ENCODE peak calls at places on chromosomes 6 and 20, in four cellular contexts. F is astrocyte, J is BJ, H is fibroblast of mammary gland. E is an unnamed sample.
A peak's percentile ranks its signal among the peaks of the same experiment; 100 is the strongest.

GRCh38 chr6:40395066-40395697 is 192.0 kb downstream of the LRFN2 start:
- DNase-seq in F (no peak), J (no peak), H (no peak), E (no peak)

GRCh38 chr6:108872001-108872974 is 24.1 kb downstream of the ARMC2 start:
- DNase-seq in F (no peak), J (no peak), H (no peak), E (no peak)

GRCh38 chr6:116158641-116159040 is 32.7 kb upstream of the COL10A1 start:
- DNase-seq in F (peak; percentile 64), J (no peak), H (peak; percentile 73), E (peak; percentile 70)

GRCh38 chr6:63817492-63818050 is 182.0 kb downstream of the PHF3 start:
- DNase-seq in F (no peak), J (no peak), H (no peak), E (no peak)

GRCh38 chr6:84738996-84739865 is 25.2 kb downstream of the TBX18 start:
- DNase-seq in F (no peak), J (no peak), H (peak; percentile 43), E (no peak)

GRCh38 chr20:17854307-17854903 is 114.2 kb downstream of the SNX5 start:
- DNase-seq in F (no peak), J (no peak), H (peak; percentile 54), E (peak; percentile 74)

GRCh38 chr20:46255440-46256104 is 52.7 kb downstream of the CDH22 start:
- DNase-seq in F (peak; percentile 4), J (no peak), H (peak; percentile 16), E (no peak)

GRCh38 chr20:8287328-8287727 is 155.3 kb downstream of the PLCB1 start:
- DNase-seq in F (no peak), J (no peak), H (no peak), E (no peak)

GRCh38 chr20:51831891-51832675 is 29.8 kb upstream of the SALL4 start:
- DNase-seq in F (no peak), J (peak; percentile 97), H (peak; percentile 43), E (no peak)

GRCh38 chr6:116461563-116462507 is 660 bp downstream of the CALHM6 start:
- DNase-seq in F (peak; percentile 55), J (no peak), H (peak; percentile 52), E (peak; percentile 82)

GRCh38 chr6:69286341-69286740 is 510.5 kb downstream of the LMBRD1 start:
- DNase-seq in F (no peak), J (no peak), H (no peak), E (no peak)

GRCh38 chr20:37970856-37971245 is 62.4 kb downstream of the TTI1 start:
- DNase-seq in F (no peak), J (no peak), H (no peak), E (no peak)

GRCh38 chr20:2775139-2775538 is 25.3 kb downstream of the CPXM1 start:
- DNase-seq in F (no peak), J (no peak), H (peak; percentile 49), E (peak; percentile 70)

GRCh38 chr6:108323710-108324109 is 28.9 kb downstream of the AFG1L start:
- DNase-seq in F (no peak), J (no peak), H (no peak), E (no peak)

GRCh38 chr20:35443003-35443402 is 5.0 kb upstream of the GDF5 start:
- DNase-seq in F (peak; percentile 79), J (peak; percentile 59), H (peak; percentile 90), E (peak; percentile 87)

GRCh38 chr6:106630366-106630765 is 988 bp downstream of the QRSL1 start:
- DNase-seq in F (no peak), J (no peak), H (no peak), E (no peak)

GRCh38 chr20:8798505-8798904 is 270.4 kb upstream of the PLCB4 start:
- DNase-seq in F (peak; percentile 30), J (no peak), H (peak; percentile 76), E (no peak)

GRCh38 chr6:123715243-123715863 is 78.6 kb upstream of the TRDN start:
- DNase-seq in F (no peak), J (no peak), H (peak; percentile 50), E (no peak)

GRCh38 chr20:36481380-36482043 is 59.8 kb upstream of the MYL9 start:
- DNase-seq in F (no peak), J (no peak), H (peak; percentile 44), E (no peak)

GRCh38 chr6:83853178-83853967 is at the start of gene RIPPLY2:
- DNase-seq in F (peak; percentile 28), J (no peak), H (peak; percentile 50), E (peak; percentile 75)

GRCh38 chr20:63215101-63216040 is 560 bp downstream of the YTHDF1 start:
- DNase-seq in F (peak; percentile 37), J (no peak), H (peak; percentile 67), E (peak; percentile 74)

GRCh38 chr6:130796313-130796905 is 30.8 kb upstream of the SMLR1 start:
- DNase-seq in F (peak; percentile 86), J (peak; percentile 26), H (peak; percentile 81), E (peak; percentile 84)

GRCh38 chr20:24933266-24933908 is 15.7 kb upstream of the CST7 start:
- DNase-seq in F (no peak), J (no peak), H (no peak), E (no peak)

GRCh38 chr20:63073051-63073737 is 66.4 kb upstream of the BHLHE23 start:
- DNase-seq in F (no peak), J (no peak), H (no peak), E (no peak)

GRCh38 chr6:56953597-56954388 is 1.1 kb upstream of the BEND6 start:
- DNase-seq in F (no peak), J (no peak), H (peak; percentile 19), E (peak; percentile 46)

GRCh38 chr20:41853803-41854202 is 235.6 kb upstream of the CHD6 start:
- DNase-seq in F (no peak), J (no peak), H (no peak), E (no peak)

DNA sequence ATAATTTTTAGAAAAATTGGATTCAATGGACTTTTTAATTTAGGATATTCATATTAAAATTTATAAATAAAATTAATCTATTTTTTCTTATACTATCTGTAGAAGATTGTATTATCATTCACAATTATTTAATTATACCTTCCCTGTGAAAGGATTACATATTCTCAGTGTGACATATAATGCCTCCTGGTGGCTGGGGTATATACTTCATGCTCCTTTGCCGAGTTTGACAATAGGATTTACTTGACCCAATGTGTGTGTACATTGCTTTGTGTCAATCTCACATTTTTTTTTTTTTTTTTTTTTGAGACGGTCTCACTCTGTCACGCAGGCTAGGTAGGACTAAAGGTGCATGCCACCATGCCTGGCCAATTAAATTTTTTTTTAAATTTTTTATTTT is 230.0 kb upstream of the CHD6 start:
- DNase-seq in F (no peak), J (no peak), H (no peak), E (no peak)
- TF ChIP-seq CTCF in F (no peak), J (no peak), H (no peak), E (no peak)

DNA sequence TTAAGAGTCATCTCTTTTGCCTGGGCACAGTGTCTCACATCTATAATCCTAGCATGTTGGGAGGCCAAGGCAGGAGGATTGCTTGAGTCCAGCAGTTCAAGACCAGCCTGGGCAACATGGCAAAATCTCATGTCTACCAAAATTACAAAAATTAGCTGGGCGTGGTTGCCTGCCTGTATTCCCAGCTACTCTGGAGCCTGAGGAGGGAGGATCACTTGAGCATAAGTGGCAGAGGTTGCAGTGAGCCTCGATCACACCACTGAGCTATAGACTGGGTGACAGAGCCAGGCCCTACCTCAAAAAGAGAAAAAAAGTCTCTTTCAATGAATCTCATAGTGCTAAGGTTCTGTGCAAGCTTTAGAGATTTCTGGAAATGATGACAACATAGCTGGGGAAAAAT is 1.5 kb downstream of the HLA-DRB1 start:
- DNase-seq in F (no peak), J (no peak), H (no peak), E (no peak)
- H3K4me3 ChIP-seq in F (no peak overlapping the region), J (no peak overlapping the region), H (no peak overlapping the region), E (no peak overlapping the region)

GRCh38 chr6:147223751-147224150 is 19.5 kb downstream of the STXBP5 start:
- DNase-seq in F (no peak), J (no peak), H (no peak), E (no peak)

GRCh38 chr6:147220345-147220744 is 16.1 kb downstream of the STXBP5 start:
- DNase-seq in F (no peak), J (no peak), H (no peak), E (no peak)

GRCh38 chr6:147221739-147222138 is 17.5 kb downstream of the STXBP5 start:
- DNase-seq in F (no peak), J (no peak), H (no peak), E (no peak)

GRCh38 chr6:147219463-147219862 is 15.2 kb downstream of the STXBP5 start:
- DNase-seq in F (no peak), J (no peak), H (no peak), E (no peak)

DNA sequence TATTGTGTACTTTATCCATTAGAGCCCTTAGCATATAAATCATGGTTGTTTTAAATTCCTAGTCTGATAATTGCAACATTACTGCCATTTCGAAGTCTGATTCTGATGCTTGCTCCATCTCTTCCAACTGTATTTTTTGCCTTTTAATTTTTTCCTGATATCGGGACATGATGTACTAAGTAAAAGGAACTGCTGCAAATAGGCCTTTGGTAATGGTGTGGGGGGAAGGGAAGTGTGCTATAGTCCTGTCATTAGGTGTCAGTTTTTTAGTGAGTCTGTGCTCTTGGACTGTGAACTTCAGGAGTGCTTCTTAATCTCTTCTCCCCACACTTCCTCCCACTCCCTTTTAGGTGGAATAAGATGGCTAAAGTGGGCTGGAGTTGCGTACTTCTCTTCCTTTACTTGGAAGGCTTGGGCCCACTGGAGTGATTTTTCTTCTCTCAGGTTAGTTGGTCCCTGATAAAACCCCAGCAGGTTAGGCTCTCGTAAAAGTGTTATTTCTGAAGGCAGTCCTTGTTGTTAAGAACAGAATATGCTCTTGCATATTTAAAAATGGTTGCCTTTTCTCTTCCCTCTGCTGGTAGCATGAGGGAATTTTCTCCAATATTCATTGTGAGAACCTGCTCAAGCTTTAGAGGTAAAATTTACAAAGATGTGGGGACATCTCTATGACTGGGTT is 18.1 kb downstream of the STXBP5 start:
- DNase-seq in F (no peak), J (no peak), H (peak; percentile 43), E (peak; percentile 20)
- TF ChIP-seq CTCF in F (peak; percentile 40), J (peak; percentile 46), H (peak; percentile 52), E (peak; percentile 41)

GRCh38 chr20:23358563-23358906 is 3.4 kb upstream of the GZF1 start:
- DNase-seq in F (no peak), J (no peak), H (no peak), E (no peak)
- H3K4me3 ChIP-seq in F (peak overlapping the region; percentile 74), J (peak overlapping the region; percentile 77), H (peak overlapping the region; percentile 45), E (peak overlapping the region; percentile 70)

DNA sequence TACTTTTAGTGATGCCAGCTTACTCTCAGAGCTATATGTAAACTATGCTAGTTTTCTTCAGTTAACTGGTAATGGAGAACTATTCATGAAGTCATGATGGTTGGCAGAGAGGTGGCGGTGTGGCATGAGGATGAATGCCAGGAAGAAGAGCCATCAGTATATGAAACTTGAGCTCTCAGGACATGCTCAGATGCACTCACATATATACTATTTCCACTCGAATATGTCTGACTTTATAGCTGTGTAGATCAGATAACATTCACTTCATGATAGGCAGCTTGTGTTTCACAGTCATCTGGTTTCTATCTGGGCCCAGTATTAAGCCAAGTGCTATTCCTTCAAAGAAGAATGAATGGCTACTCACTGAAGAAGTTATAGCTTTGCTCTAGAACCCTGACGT is 46.2 kb upstream of the CEP85L start:
- DNase-seq in F (no peak), J (no peak), H (no peak), E (peak; percentile 41)
- TF ChIP-seq CTCF in F (no peak), J (no peak), H (no peak), E (no peak)

DNA sequence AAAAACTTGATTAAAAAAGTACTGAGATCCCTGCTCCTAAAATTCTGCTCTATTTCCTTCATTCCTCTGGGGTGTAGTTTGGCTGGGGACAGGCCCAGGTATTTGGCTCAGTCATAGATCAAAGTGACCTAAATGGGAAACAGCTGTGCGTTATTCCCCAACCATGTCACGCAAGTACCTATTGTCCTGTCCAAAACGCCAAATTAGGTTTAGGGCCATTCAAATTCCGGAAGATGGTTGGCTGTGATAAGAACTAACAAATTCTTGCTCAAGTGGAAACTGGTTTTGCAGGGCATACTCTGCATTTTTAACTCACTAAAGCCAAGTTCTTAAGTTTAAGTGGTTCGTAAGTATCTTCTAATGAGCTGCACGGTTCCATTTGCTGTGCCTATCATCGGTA is 147.6 kb upstream of the TMEM170B start:
- DNase-seq in F (peak; percentile 84), J (no peak), H (no peak), E (no peak)
- H3K4me3 ChIP-seq in F (no peak overlapping the region), J (no peak overlapping the region), H (no peak overlapping the region), E (no peak overlapping the region)